ENCODE peak calls at places on chromosomes 3 and 15, in seven cellular contexts. One of them, this sample, is unnamed.

GRCh38 chr3:102142379-102143058 is 292.3 kb upstream of the ZPLD1 start:
- DNase-seq in HCEC 1CT: no peak
- DNase-seq in neural progenitor cell: no peak
- DNase-seq in stimulated activated CD4-positive, alpha-beta T cell treated with anti-CD3 and anti-CD28 coated beads, TNF-alpha, amount 100 ng/mL, for 4 hours: no peak
- DNase-seq in mesenteric fat pad: no peak
- DNase-seq in CD8-positive, alpha-beta memory T cell: no peak
- DNase-seq in GM10248: no peak
- DNase-seq in this sample: no peak

GRCh38 chr3:173191611-173192010 is 50.6 kb upstream of the SPATA16 start:
- DNase-seq in mesenteric fat pad: no peak
- DNase-seq in stimulated activated CD4-positive, alpha-beta T cell treated with anti-CD3 and anti-CD28 coated beads, TNF-alpha, amount 100 ng/mL, for 4 hours: no peak
- DNase-seq in GM10248: no peak
- DNase-seq in HCEC 1CT: no peak
- DNase-seq in neural progenitor cell: peak; percentile 27
- DNase-seq in CD8-positive, alpha-beta memory T cell: no peak
- DNase-seq in this sample: no peak

GRCh38 chr3:73637042-73637441 is 12.3 kb upstream of the PDZRN3 start:
- DNase-seq in neural progenitor cell: no peak
- DNase-seq in mesenteric fat pad: no peak
- DNase-seq in CD8-positive, alpha-beta memory T cell: no peak
- DNase-seq in HCEC 1CT: no peak
- DNase-seq in GM10248: no peak
- DNase-seq in stimulated activated CD4-positive, alpha-beta T cell treated with anti-CD3 and anti-CD28 coated beads, TNF-alpha, amount 100 ng/mL, for 4 hours: no peak
- DNase-seq in this sample: no peak

GRCh38 chr3:131794766-131795381 is 239.9 kb downstream of the CPNE4 start:
- DNase-seq in HCEC 1CT: peak; percentile 49
- DNase-seq in mesenteric fat pad: no peak
- DNase-seq in stimulated activated CD4-positive, alpha-beta T cell treated with anti-CD3 and anti-CD28 coated beads, TNF-alpha, amount 100 ng/mL, for 4 hours: no peak
- DNase-seq in CD8-positive, alpha-beta memory T cell: peak; percentile 8
- DNase-seq in neural progenitor cell: peak; percentile 66
- DNase-seq in GM10248: peak; percentile 44
- DNase-seq in this sample: peak; percentile 28

GRCh38 chr3:150078983-150079739 is 108.5 kb upstream of the PFN2 start:
- DNase-seq in HCEC 1CT: peak; percentile 90
- DNase-seq in CD8-positive, alpha-beta memory T cell: no peak
- DNase-seq in GM10248: no peak
- DNase-seq in stimulated activated CD4-positive, alpha-beta T cell treated with anti-CD3 and anti-CD28 coated beads, TNF-alpha, amount 100 ng/mL, for 4 hours: no peak
- DNase-seq in mesenteric fat pad: no peak
- DNase-seq in neural progenitor cell: no peak
- DNase-seq in this sample: peak; percentile 24

GRCh38 chr15:42267286-42267685 is 5.7 kb upstream of the GANC start:
- DNase-seq in HCEC 1CT: no peak
- DNase-seq in CD8-positive, alpha-beta memory T cell: no peak
- DNase-seq in mesenteric fat pad: no peak
- DNase-seq in neural progenitor cell: no peak
- DNase-seq in GM10248: no peak
- DNase-seq in stimulated activated CD4-positive, alpha-beta T cell treated with anti-CD3 and anti-CD28 coated beads, TNF-alpha, amount 100 ng/mL, for 4 hours: no peak
- DNase-seq in this sample: no peak

GRCh38 chr3:127831723-127832172 is 9.4 kb upstream of the MGLL start:
- DNase-seq in mesenteric fat pad: no peak
- DNase-seq in GM10248: no peak
- DNase-seq in stimulated activated CD4-positive, alpha-beta T cell treated with anti-CD3 and anti-CD28 coated beads, TNF-alpha, amount 100 ng/mL, for 4 hours: no peak
- DNase-seq in neural progenitor cell: peak; percentile 67
- DNase-seq in HCEC 1CT: no peak
- DNase-seq in CD8-positive, alpha-beta memory T cell: no peak
- DNase-seq in this sample: no peak

GRCh38 chr3:186298876-186299275 is 63.2 kb downstream of the DGKG start:
- DNase-seq in HCEC 1CT: no peak
- DNase-seq in mesenteric fat pad: no peak
- DNase-seq in CD8-positive, alpha-beta memory T cell: no peak
- DNase-seq in neural progenitor cell: no peak
- DNase-seq in stimulated activated CD4-positive, alpha-beta T cell treated with anti-CD3 and anti-CD28 coated beads, TNF-alpha, amount 100 ng/mL, for 4 hours: no peak
- DNase-seq in GM10248: no peak
- DNase-seq in this sample: no peak

GRCh38 chr15:33807665-33808064 is 160.6 kb upstream of the CHRM5 start:
- DNase-seq in GM10248: no peak
- DNase-seq in HCEC 1CT: no peak
- DNase-seq in neural progenitor cell: no peak
- DNase-seq in stimulated activated CD4-positive, alpha-beta T cell treated with anti-CD3 and anti-CD28 coated beads, TNF-alpha, amount 100 ng/mL, for 4 hours: no peak
- DNase-seq in CD8-positive, alpha-beta memory T cell: no peak
- DNase-seq in mesenteric fat pad: no peak
- DNase-seq in this sample: no peak

GRCh38 chr3:52245322-52246263 is at the start of gene PPM1M:
- DNase-seq in mesenteric fat pad: peak; percentile 90
- DNase-seq in HCEC 1CT: peak; percentile 26
- DNase-seq in neural progenitor cell: peak; percentile 83
- DNase-seq in CD8-positive, alpha-beta memory T cell: peak; percentile 83
- DNase-seq in GM10248: peak; percentile 72
- DNase-seq in stimulated activated CD4-positive, alpha-beta T cell treated with anti-CD3 and anti-CD28 coated beads, TNF-alpha, amount 100 ng/mL, for 4 hours: no peak
- DNase-seq in this sample: no peak

GRCh38 chr3:133893683-133894333 is 1.9 kb downstream of the RAB6B start:
- DNase-seq in neural progenitor cell: no peak
- DNase-seq in CD8-positive, alpha-beta memory T cell: no peak
- DNase-seq in HCEC 1CT: no peak
- DNase-seq in GM10248: no peak
- DNase-seq in stimulated activated CD4-positive, alpha-beta T cell treated with anti-CD3 and anti-CD28 coated beads, TNF-alpha, amount 100 ng/mL, for 4 hours: no peak
- DNase-seq in mesenteric fat pad: no peak
- DNase-seq in this sample: no peak

GRCh38 chr3:195511136-195511535 is 32.0 kb downstream of the PPP1R2 start:
- DNase-seq in neural progenitor cell: no peak
- DNase-seq in GM10248: no peak
- DNase-seq in HCEC 1CT: no peak
- DNase-seq in mesenteric fat pad: no peak
- DNase-seq in stimulated activated CD4-positive, alpha-beta T cell treated with anti-CD3 and anti-CD28 coated beads, TNF-alpha, amount 100 ng/mL, for 4 hours: no peak
- DNase-seq in CD8-positive, alpha-beta memory T cell: no peak
- DNase-seq in this sample: no peak

GRCh38 chr3:165855581-165855980 is 18.4 kb upstream of the BCHE start:
- DNase-seq in GM10248: no peak
- DNase-seq in HCEC 1CT: peak; percentile 18
- DNase-seq in neural progenitor cell: no peak
- DNase-seq in stimulated activated CD4-positive, alpha-beta T cell treated with anti-CD3 and anti-CD28 coated beads, TNF-alpha, amount 100 ng/mL, for 4 hours: no peak
- DNase-seq in CD8-positive, alpha-beta memory T cell: no peak
- DNase-seq in mesenteric fat pad: no peak
- DNase-seq in this sample: no peak

GRCh38 chr15:49492834-49493233 is 69.8 kb downstream of the FGF7 start:
- DNase-seq in neural progenitor cell: no peak
- DNase-seq in mesenteric fat pad: no peak
- DNase-seq in GM10248: no peak
- DNase-seq in stimulated activated CD4-positive, alpha-beta T cell treated with anti-CD3 and anti-CD28 coated beads, TNF-alpha, amount 100 ng/mL, for 4 hours: no peak
- DNase-seq in CD8-positive, alpha-beta memory T cell: no peak
- DNase-seq in HCEC 1CT: peak; percentile 96
- DNase-seq in this sample: no peak

GRCh38 chr3:32113981-32114566 is 7.7 kb downstream of the GPD1L start:
- DNase-seq in GM10248: no peak
- DNase-seq in neural progenitor cell: no peak
- DNase-seq in CD8-positive, alpha-beta memory T cell: no peak
- DNase-seq in HCEC 1CT: no peak
- DNase-seq in mesenteric fat pad: no peak
- DNase-seq in stimulated activated CD4-positive, alpha-beta T cell treated with anti-CD3 and anti-CD28 coated beads, TNF-alpha, amount 100 ng/mL, for 4 hours: no peak
- DNase-seq in this sample: no peak

GRCh38 chr3:127734754-127735473 is 62.2 kb downstream of the ABTB1 start:
- DNase-seq in stimulated activated CD4-positive, alpha-beta T cell treated with anti-CD3 and anti-CD28 coated beads, TNF-alpha, amount 100 ng/mL, for 4 hours: no peak
- DNase-seq in mesenteric fat pad: no peak
- DNase-seq in GM10248: no peak
- DNase-seq in HCEC 1CT: peak; percentile 94
- DNase-seq in neural progenitor cell: no peak
- DNase-seq in CD8-positive, alpha-beta memory T cell: no peak
- DNase-seq in this sample: peak; percentile 44

GRCh38 chr3:4351164-4351855 is 48.1 kb downstream of the SETMAR start:
- DNase-seq in CD8-positive, alpha-beta memory T cell: no peak
- DNase-seq in GM10248: peak; percentile 31
- DNase-seq in neural progenitor cell: no peak
- DNase-seq in mesenteric fat pad: no peak
- DNase-seq in HCEC 1CT: peak; percentile 3
- DNase-seq in stimulated activated CD4-positive, alpha-beta T cell treated with anti-CD3 and anti-CD28 coated beads, TNF-alpha, amount 100 ng/mL, for 4 hours: peak; percentile 21
- DNase-seq in this sample: no peak

GRCh38 chr3:190217081-190217480 is 96.4 kb upstream of the P3H2 start:
- DNase-seq in stimulated activated CD4-positive, alpha-beta T cell treated with anti-CD3 and anti-CD28 coated beads, TNF-alpha, amount 100 ng/mL, for 4 hours: no peak
- DNase-seq in CD8-positive, alpha-beta memory T cell: no peak
- DNase-seq in mesenteric fat pad: no peak
- DNase-seq in HCEC 1CT: peak; percentile 73
- DNase-seq in neural progenitor cell: no peak
- DNase-seq in GM10248: no peak
- DNase-seq in this sample: no peak

GRCh38 chr3:153889905-153890334 is 231.3 kb upstream of the ARHGEF26 start:
- DNase-seq in neural progenitor cell: no peak
- DNase-seq in mesenteric fat pad: no peak
- DNase-seq in CD8-positive, alpha-beta memory T cell: no peak
- DNase-seq in HCEC 1CT: no peak
- DNase-seq in stimulated activated CD4-positive, alpha-beta T cell treated with anti-CD3 and anti-CD28 coated beads, TNF-alpha, amount 100 ng/mL, for 4 hours: no peak
- DNase-seq in GM10248: no peak
- DNase-seq in this sample: no peak

GRCh38 chr15:47576921-47577474 is 140.3 kb upstream of the SEMA6D start:
- DNase-seq in mesenteric fat pad: no peak
- DNase-seq in CD8-positive, alpha-beta memory T cell: no peak
- DNase-seq in GM10248: no peak
- DNase-seq in stimulated activated CD4-positive, alpha-beta T cell treated with anti-CD3 and anti-CD28 coated beads, TNF-alpha, amount 100 ng/mL, for 4 hours: no peak
- DNase-seq in neural progenitor cell: no peak
- DNase-seq in HCEC 1CT: peak; percentile 2
- DNase-seq in this sample: no peak

GRCh38 chr15:101139986-101140696 is 111.7 kb downstream of the CHSY1 start:
- DNase-seq in neural progenitor cell: no peak
- DNase-seq in CD8-positive, alpha-beta memory T cell: no peak
- DNase-seq in mesenteric fat pad: no peak
- DNase-seq in HCEC 1CT: no peak
- DNase-seq in GM10248: no peak
- DNase-seq in stimulated activated CD4-positive, alpha-beta T cell treated with anti-CD3 and anti-CD28 coated beads, TNF-alpha, amount 100 ng/mL, for 4 hours: no peak
- DNase-seq in this sample: no peak

GRCh38 chr3:110413291-110413690 is 658.3 kb upstream of the NECTIN3 start:
- DNase-seq in neural progenitor cell: no peak
- DNase-seq in mesenteric fat pad: no peak
- DNase-seq in HCEC 1CT: peak; percentile 31
- DNase-seq in CD8-positive, alpha-beta memory T cell: no peak
- DNase-seq in stimulated activated CD4-positive, alpha-beta T cell treated with anti-CD3 and anti-CD28 coated beads, TNF-alpha, amount 100 ng/mL, for 4 hours: no peak
- DNase-seq in GM10248: no peak
- DNase-seq in this sample: no peak

This sample was measured in mucosa of gallbladder.